ENCODE peak calls at places on chromosomes 1 and 21, in ten cellular contexts. C is spleen, Q is astrocyte, K is cardiac muscle cell, B is A549, R is NB4, N is GM20000, I is glutamatergic neuron, H is astrocyte of the spinal cord, T is chondrocyte. Z is an unnamed sample.

GRCh38 chr1:163768581-163768980 is 446.8 kb downstream of the NUF2 start:
- DNase-seq in K (no peak), Q (no peak), I (no peak), C (no peak), B (no peak), H (no peak), T (no peak), N (no peak), R (no peak), Z (no peak)

GRCh38 chr1:15424146-15424667 is 14.0 kb upstream of the CTRC start:
- DNase-seq in H (no peak), T (no peak), I (no peak), B (no peak), Q (no peak), N (no peak), R (no peak), C (no peak), K (no peak), Z (no peak)

GRCh38 chr1:243973169-243973568 is 77.9 kb upstream of the ZBTB18 start:
- DNase-seq in R (no peak), T (no peak), K (no peak), I (peak), H (no peak), C (no peak), N (no peak), B (no peak), Q (no peak), Z (no peak)

GRCh38 chr21:37088196-37088595 is 15.1 kb downstream of the TTC3 start:
- DNase-seq in C (no peak), B (no peak), N (no peak), R (no peak), K (peak), Q (no peak), H (no peak), I (no peak), T (no peak), Z (no peak)

GRCh38 chr1:25505706-25506385 is 37.6 kb upstream of the LDLRAP1 start:
- DNase-seq in N (no peak), R (peak), Q (no peak), C (no peak), I (no peak), K (no peak), T (no peak), B (no peak), H (no peak), Z (no peak)

GRCh38 chr1:32197837-32198236 is 2.6 kb upstream of the CCDC28B start:
- DNase-seq in I (peak), N (no peak), K (no peak), R (no peak), B (no peak), T (no peak), C (no peak), H (no peak), Q (no peak), Z (no peak)

GRCh38 chr1:22808186-22808845 is 97.7 kb downstream of the EPHB2 start:
- DNase-seq in Q (peak), K (peak), C (no peak), T (no peak), B (no peak), I (no peak), H (peak), N (no peak), R (no peak), Z (peak)

GRCh38 chr1:236016782-236017400 is 48.0 kb downstream of the NID1 start:
- DNase-seq in C (no peak), H (no peak), Q (peak), K (no peak), B (peak), R (no peak), I (no peak), N (no peak), T (no peak), Z (no peak)

GRCh38 chr1:174964261-174964984 is 35.3 kb upstream of the CACYBP start:
- DNase-seq in R (peak), H (no peak), T (no peak), C (no peak), B (no peak), Q (no peak), K (peak), N (no peak), I (no peak), Z (no peak)

GRCh38 chr1:54188291-54188690 is 11.5 kb downstream of the CYB5RL start:
- DNase-seq in K (no peak), N (no peak), Q (no peak), I (no peak), T (no peak), C (no peak), B (no peak), H (no peak), R (no peak), Z (no peak)

GRCh38 chr1:20183876-20184275 is 2.0 kb upstream of the UBXN10 start:
- DNase-seq in H (no peak), T (no peak), Q (no peak), C (no peak), K (no peak), B (no peak), N (no peak), I (no peak), R (peak), Z (no peak)

GRCh38 chr1:171655215-171656116 is 3.0 kb upstream of the MYOC start:
- DNase-seq in Q (peak), C (peak), K (peak), T (no peak), I (peak), R (peak), H (peak), B (peak), N (peak), Z (no peak)

GRCh38 chr1:222911866-222912265 is 97.0 kb downstream of the DISP1 start:
- DNase-seq in B (no peak), I (no peak), R (no peak), Q (peak), T (no peak), N (no peak), K (no peak), C (no peak), H (peak), Z (no peak)

GRCh38 chr21:45234127-45234526 is 53.6 kb downstream of the POFUT2 start:
- DNase-seq in Q (no peak), C (no peak), K (no peak), H (no peak), T (peak), B (no peak), I (no peak), R (no peak), N (no peak), Z (no peak)

GRCh38 chr1:201119206-201119814 is 7.1 kb upstream of the CACNA1S start:
- DNase-seq in I (peak), K (peak), R (peak), N (peak), Q (peak), B (peak), T (no peak), H (peak), C (no peak), Z (no peak)

GRCh38 chr1:195604287-195604686 is 1004.0 kb downstream of the KCNT2 start:
- DNase-seq in C (no peak), T (no peak), Q (peak), B (no peak), N (no peak), I (no peak), K (no peak), H (peak), R (no peak), Z (no peak)

GRCh38 chr1:32201011-32201855 is 838 bp downstream of the CCDC28B start:
- DNase-seq in B (no peak), R (peak), Q (no peak), N (peak), I (peak), T (no peak), H (peak), C (peak), K (peak), Z (no peak)

GRCh38 chr1:22053861-22054770 is 1.6 kb downstream of the CDC42 start:
- DNase-seq in I (no peak), T (no peak), Q (no peak), H (no peak), C (peak), B (no peak), N (no peak), K (peak), R (peak), Z (no peak)

GRCh38 chr1:65965112-65965511 is 172.4 kb downstream of the PDE4B start:
- DNase-seq in B (no peak), T (no peak), K (no peak), H (no peak), N (no peak), I (no peak), R (no peak), Q (no peak), C (no peak), Z (no peak)

GRCh38 chr1:151820940-151821339 is 10.7 kb downstream of the RORC start:
- DNase-seq in C (no peak), H (no peak), T (no peak), N (no peak), I (no peak), B (no peak), K (no peak), R (no peak), Q (no peak), Z (no peak)

GRCh38 chr1:156414440-156415064 is 45.5 kb downstream of the RHBG start:
- DNase-seq in T (peak), C (no peak), R (peak), I (no peak), K (no peak), B (no peak), N (no peak), H (no peak), Q (no peak), Z (no peak)

GRCh38 chr1:64981602-64981981 is 15.2 kb upstream of the JAK1 start:
- DNase-seq in Q (no peak), N (no peak), T (no peak), C (no peak), H (no peak), K (no peak), R (no peak), I (no peak), B (no peak), Z (no peak)

GRCh38 chr1:50553921-50554320 is 130.7 kb upstream of the DMRTA2 start:
- DNase-seq in K (no peak), N (no peak), C (no peak), H (peak), R (no peak), T (no peak), B (no peak), Q (no peak), I (no peak), Z (no peak)

GRCh38 chr1:237713886-237714285 is 176.8 kb downstream of the ZP4 start:
- DNase-seq in C (no peak), N (no peak), Q (no peak), B (no peak), T (no peak), H (no peak), R (no peak), I (no peak), K (peak), Z (no peak)

GRCh38 chr1:98761238-98761637 is 99.7 kb downstream of the SNX7 start:
- DNase-seq in B (no peak), C (no peak), K (no peak), R (peak), I (no peak), N (no peak), Q (no peak), T (no peak), H (no peak), Z (no peak)

GRCh38 chr1:208278638-208279037 is 34.5 kb upstream of the PLXNA2 start:
- DNase-seq in C (no peak), T (no peak), Q (no peak), I (no peak), K (no peak), R (no peak), H (no peak), N (no peak), B (no peak), Z (no peak)

GRCh38 chr1:45563843-45564242 is 13.2 kb downstream of the AKR1A1 start:
- DNase-seq in B (no peak), R (no peak), Q (no peak), N (no peak), H (no peak), K (no peak), T (no peak), I (no peak), C (no peak), Z (no peak)

GRCh38 chr1:87642581-87643129 is 314.0 kb downstream of the LMO4 start:
- DNase-seq in T (no peak), K (peak), N (no peak), H (peak), C (no peak), I (no peak), Q (no peak), R (peak), B (no peak), Z (no peak)

GRCh38 chr1:162562452-162562828 is 918 bp downstream of the UAP1 start:
- DNase-seq in R (peak), K (peak), C (no peak), Q (peak), B (no peak), I (no peak), N (no peak), T (no peak), H (peak), Z (no peak)

GRCh38 chr1:8122477-8123407 is 96.6 kb upstream of the ERRFI1 start:
- DNase-seq in H (peak), K (peak), B (no peak), T (no peak), I (no peak), Q (peak), C (no peak), N (no peak), R (no peak), Z (no peak)

GRCh38 chr1:153679337-153680119 is 1.0 kb downstream of the NPR1 start:
- DNase-seq in I (peak), N (peak), R (no peak), H (no peak), B (no peak), K (peak), Q (no peak), T (no peak), C (peak), Z (no peak)

GRCh38 chr1:29682918-29683314 is 446.6 kb downstream of the PTPRU start:
- DNase-seq in R (no peak), B (no peak), C (no peak), Q (peak), N (no peak), T (no peak), K (peak), H (peak), I (no peak), Z (no peak)

GRCh38 chr1:214525535-214526019 is 25.8 kb downstream of the PTPN14 start:
- DNase-seq in K (no peak), B (no peak), H (peak), C (no peak), T (no peak), I (no peak), R (peak), Q (peak), N (no peak), Z (no peak)

GRCh38 chr1:47555307-47555706 is 117.5 kb downstream of the FOXD2 start:
- DNase-seq in N (no peak), H (no peak), K (no peak), I (no peak), B (no peak), C (no peak), R (no peak), T (no peak), Q (no peak), Z (no peak)

GRCh38 chr1:24191860-24192259 is 4.8 kb upstream of the IFNLR1 start:
- DNase-seq in H (peak), N (peak), I (no peak), T (no peak), B (peak), Q (peak), R (peak), C (no peak), K (peak), Z (no peak)

GRCh38 chr1:40059292-40059959 is 18.9 kb downstream of the CAP1 start:
- DNase-seq in H (peak), B (no peak), I (no peak), R (peak), K (peak), T (no peak), C (no peak), N (no peak), Q (peak), Z (no peak)

GRCh38 chr1:198185101-198185500 is 28.3 kb downstream of the NEK7 start:
- DNase-seq in T (no peak), N (no peak), Q (no peak), H (no peak), R (no peak), I (no peak), C (no peak), K (peak), B (no peak), Z (no peak)

GRCh38 chr1:11518791-11519628 is 40.1 kb downstream of the DISP3 start:
- DNase-seq in B (no peak), N (no peak), Q (no peak), I (no peak), R (no peak), T (peak), H (no peak), K (no peak), C (peak), Z (peak)

DNA sequence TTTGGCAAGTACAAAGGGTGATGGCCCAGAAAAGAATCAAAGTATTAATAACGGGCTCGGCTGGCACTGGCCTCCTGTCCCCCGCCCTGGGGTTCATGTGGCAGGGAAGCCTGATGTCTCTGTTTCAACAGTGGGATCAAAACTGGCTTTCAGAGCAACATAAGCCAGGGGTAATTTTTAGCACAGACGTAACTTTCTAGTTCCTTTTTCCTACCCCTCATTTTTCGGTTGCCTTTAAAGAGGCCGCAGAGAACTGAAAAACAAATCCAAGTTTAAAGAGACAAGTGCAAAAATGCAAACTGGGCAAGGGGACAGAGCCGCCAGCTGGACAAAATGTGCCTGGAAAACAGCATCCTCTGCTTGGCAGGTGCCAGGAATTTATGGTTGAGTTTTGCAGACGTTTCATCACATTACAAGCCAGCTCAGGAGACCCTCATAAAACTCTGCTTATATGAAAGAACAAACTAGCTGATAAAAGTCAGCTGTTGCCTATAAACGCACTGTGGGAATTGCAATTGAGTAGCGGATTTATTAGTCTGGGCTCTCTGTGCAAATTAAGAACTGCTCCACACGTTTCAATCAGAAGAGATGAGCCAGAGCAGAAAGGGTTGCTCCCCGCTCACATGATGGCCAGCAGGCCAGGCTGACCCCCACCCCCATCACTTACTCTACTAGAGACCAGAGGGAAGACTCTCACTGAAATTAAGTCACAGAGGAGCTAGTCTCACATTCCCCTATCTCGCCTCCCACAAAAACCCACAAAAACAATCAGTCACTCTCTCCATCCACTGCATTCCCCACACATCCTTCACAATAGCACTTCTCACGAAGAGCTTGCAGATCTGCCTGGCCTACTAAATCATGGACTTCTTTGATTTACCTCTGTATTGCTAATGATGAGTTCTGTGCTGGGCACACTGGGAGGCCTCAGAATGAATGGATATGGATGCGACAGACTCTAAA is 15.8 kb upstream of the CDCA8 start:
- DNase-seq in I (no peak), B (no peak), T (no peak), Q (no peak), H (no peak), N (peak), K (no peak), C (no peak), R (no peak), Z (no peak)
- TF ChIP-seq CTCF in I (no peak), B (no peak), T (no peak), Q (no peak), H (no peak), N (peak), K (no peak), C (no peak), R (no peak), Z (no peak)

DNA sequence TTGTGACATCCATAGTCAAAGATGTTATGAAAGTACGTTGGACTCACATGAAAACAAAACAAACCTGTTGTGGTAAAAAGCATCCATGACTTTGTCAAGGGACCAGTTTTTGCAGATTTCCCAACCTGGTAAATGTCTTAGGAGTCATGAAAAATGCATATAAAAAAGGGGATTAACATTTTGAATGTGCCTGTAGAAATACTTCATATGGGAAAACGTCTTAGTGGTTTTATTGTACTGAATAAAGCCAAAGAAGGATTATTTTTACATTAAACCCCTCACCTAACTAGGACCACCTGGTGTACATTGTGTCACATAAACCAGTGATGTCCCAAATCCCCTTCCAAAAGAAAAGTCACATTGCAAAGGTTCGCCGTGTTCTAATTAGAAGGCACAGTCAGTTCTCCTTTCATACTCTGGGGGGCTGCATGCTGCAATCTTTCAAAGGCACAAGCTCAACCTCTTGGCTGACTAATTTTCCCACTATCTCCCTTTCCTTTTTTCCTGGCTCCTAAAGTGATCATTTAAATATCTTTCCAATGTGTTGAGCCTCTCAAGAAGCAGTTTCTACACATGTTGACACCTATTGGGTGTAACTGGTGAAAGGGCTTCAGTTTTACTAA is 119.8 kb upstream of the SPAG17 start:
- DNase-seq in B (no peak), H (peak), Q (peak), K (peak), R (peak), T (no peak), N (no peak), I (no peak), C (no peak), Z (no peak)
- TF ChIP-seq CTCF in B (no peak), H (peak), Q (no peak), K (peak), R (peak), T (peak), N (no peak), I (peak), C (peak), Z (no peak)

GRCh38 chr1:213075725-213076124 is 24.7 kb downstream of the RPS6KC1 start:
- DNase-seq in K (no peak), Q (no peak), B (no peak), I (no peak), H (no peak), C (no peak), T (no peak), R (no peak), N (peak), Z (no peak)

GRCh38 chr1:213065800-213066199 is 14.8 kb downstream of the RPS6KC1 start:
- DNase-seq in N (no peak), Q (no peak), C (no peak), T (no peak), H (no peak), K (no peak), I (no peak), R (no peak), B (no peak), Z (no peak)

GRCh38 chr1:213067366-213067765 is 16.3 kb downstream of the RPS6KC1 start:
- DNase-seq in R (no peak), B (no peak), T (no peak), C (no peak), H (no peak), K (peak), N (no peak), I (no peak), Q (no peak), Z (no peak)

GRCh38 chr1:213066363-213066762 is 15.3 kb downstream of the RPS6KC1 start:
- DNase-seq in T (no peak), H (no peak), N (no peak), Q (no peak), I (no peak), R (no peak), B (no peak), K (no peak), C (no peak), Z (no peak)

GRCh38 chr1:213070399-213070798 is 19.4 kb downstream of the RPS6KC1 start:
- DNase-seq in B (no peak), R (peak), N (peak), T (no peak), K (peak), I (no peak), C (no peak), Q (peak), H (peak), Z (no peak)
- TF ChIP-seq CTCF in B (peak), R (no peak), N (no peak), T (peak), K (peak), I (no peak), C (no peak), Q (peak), H (peak), Z (no peak)

GRCh38 chr1:180028864-180029263 is 74.3 kb downstream of the CEP350 start:
- DNase-seq in N (no peak), I (no peak), B (no peak), K (peak), T (no peak), Q (no peak), R (no peak), C (no peak), H (no peak), Z (no peak)
- TF ChIP-seq CTCF in N (no peak), I (no peak), B (no peak), K (peak), T (peak), Q (no peak), R (no peak), C (no peak), H (no peak), Z (no peak)

GRCh38 chr1:119140177-119141019 is at the start of gene WARS2:
- DNase-seq in N (peak), Q (peak), H (peak), T (peak), I (peak), R (peak), K (peak), C (peak), B (peak), Z (peak)
- TF ChIP-seq CTCF in N (no peak), Q (no peak), H (no peak), T (no peak), I (no peak), R (no peak), K (no peak), C (peak), B (no peak), Z (no peak)